ENCODE peak calls at places on chromosomes 1 and 21, in nine cellular contexts. Y is MM.1S, H is GM23338, R is hepatocyte, C is OCI-LY7, I is GM23248, N is PC-3, B is SK-N-SH, D is neural progenitor cell. M is an unnamed sample. For H3K4me1, the result is how much of the 10 kb centered on the place peaks cover.

GRCh38 chr1:2258122-2258812 is 30.1 kb downstream of the SKI start:
- DNase-seq in H (no peak), I (no peak), R (no peak), Y (no peak), N (peak), C (no peak), D (no peak), B (no peak), M (no peak)

GRCh38 chr1:197358959-197359358 is 90.9 kb downstream of the CRB1 start:
- DNase-seq in R (no peak), H (no peak), N (no peak), B (no peak), I (no peak), Y (no peak), D (no peak), C (no peak), M (no peak)

GRCh38 chr1:236982380-236982779 is 21.9 kb downstream of the MT1HL1 start:
- DNase-seq in I (no peak), H (no peak), R (no peak), B (no peak), C (no peak), N (no peak), Y (no peak), D (no peak), M (no peak)

GRCh38 chr1:194069831-194070218 is 883.4 kb upstream of the B3GALT2 start:
- DNase-seq in N (no peak), B (no peak), C (no peak), D (no peak), I (no peak), H (no peak), R (no peak), Y (no peak), M (no peak)

GRCh38 chr1:38047603-38048146 is 1.1 kb upstream of the POU3F1 start:
- DNase-seq in R (no peak), I (peak), C (no peak), D (peak), B (no peak), H (peak), N (peak), Y (no peak), M (no peak)

GRCh38 chr1:216119600-216119999 is 303.6 kb downstream of the USH2A start:
- DNase-seq in N (peak), C (peak), D (peak), R (peak), H (peak), B (peak), Y (peak), I (peak), M (peak)

GRCh38 chr21:29323189-29323588 is 24.5 kb downstream of the BACH1 start:
- DNase-seq in I (no peak), D (no peak), N (no peak), H (no peak), C (no peak), Y (no peak), R (no peak), B (no peak), M (no peak)

GRCh38 chr1:204837440-204838084 is 33.1 kb upstream of the NFASC start:
- DNase-seq in R (peak), B (no peak), H (peak), C (peak), Y (peak), I (peak), N (peak), D (peak), M (no peak)

GRCh38 chr1:8497196-8497878 is 179.4 kb downstream of the SLC45A1 start:
- DNase-seq in N (peak), B (no peak), R (no peak), Y (no peak), C (peak), H (no peak), D (no peak), I (peak), M (no peak)
- H3K4me1 ChIP-seq in N (under half), B (under half), R (under half), Y (under half), C (half or more), H (under half), D (under half), I (under half), M (half or more)

DNA sequence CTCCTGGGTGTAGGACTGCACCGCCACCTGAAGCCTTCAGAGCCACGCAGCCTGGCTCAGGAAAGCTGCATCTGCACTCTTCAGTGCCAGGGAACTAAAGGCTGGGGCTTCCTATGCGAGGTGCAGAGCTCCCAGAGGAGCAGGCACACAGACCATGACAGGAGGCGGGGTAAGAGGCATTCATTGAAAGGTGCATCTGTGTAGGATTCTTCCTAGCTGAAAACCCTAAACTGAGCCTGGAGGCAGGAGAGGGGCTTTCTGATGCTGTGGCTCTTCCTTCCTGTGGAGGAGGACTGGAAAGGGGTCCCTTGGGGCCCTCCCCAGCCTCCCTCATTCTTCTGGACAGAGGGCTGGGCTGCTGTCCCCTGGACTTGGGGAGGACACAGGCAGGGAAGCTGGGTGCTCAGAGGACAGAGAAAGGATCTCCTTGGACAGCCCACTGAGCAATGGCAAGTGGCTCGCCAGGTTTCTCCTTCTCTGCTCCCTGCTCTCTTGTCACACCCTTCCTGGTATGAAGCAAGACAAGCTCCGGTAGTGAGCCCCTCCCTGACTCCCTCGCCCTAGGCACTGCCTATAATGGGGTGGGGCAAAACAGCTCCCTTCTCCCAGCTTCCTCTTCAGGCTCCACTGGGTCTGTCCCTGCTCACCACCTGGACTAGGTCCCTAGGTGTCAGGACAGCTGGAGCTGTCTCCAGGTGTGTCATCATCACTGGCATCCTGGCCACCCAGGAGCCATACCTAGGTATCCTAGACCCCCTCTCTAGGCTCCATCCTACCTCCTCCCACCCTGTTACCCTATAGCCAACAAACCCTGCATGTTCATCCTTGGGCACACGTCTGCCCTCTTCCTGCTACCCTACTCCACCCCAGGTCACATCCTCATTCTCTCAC is 20.0 kb downstream of the S100A6 start:
- DNase-seq in Y (no peak), R (peak), B (no peak), D (no peak), N (peak), I (no peak), H (no peak), C (no peak), M (no peak)
- TF ChIP-seq EZH2phosphoT487 in Y (no peak), R (no peak), B (no peak), D (no peak), N (no peak), I (no peak), H (no peak), C (no peak), M (no peak)

GRCh38 chr1:23745515-23745914 is 2.2 kb downstream of the ELOA start:
- DNase-seq in R (peak), H (peak), B (peak), Y (peak), D (peak), C (peak), N (peak), I (peak), M (peak)

GRCh38 chr1:23747947-23748346 is 4.7 kb downstream of the ELOA start:
- DNase-seq in C (no peak), R (no peak), Y (no peak), D (no peak), I (peak), H (no peak), B (no peak), N (no peak), M (no peak)

GRCh38 chr1:23741609-23742008 is 1.7 kb upstream of the ELOA start:
- DNase-seq in D (no peak), N (no peak), C (no peak), H (no peak), R (no peak), B (no peak), I (peak), Y (no peak), M (no peak)

GRCh38 chr1:23742670-23743286 is 493 bp upstream of the ELOA start:
- DNase-seq in Y (no peak), C (no peak), H (peak), D (no peak), I (peak), N (peak), R (no peak), B (no peak), M (no peak)

DNA sequence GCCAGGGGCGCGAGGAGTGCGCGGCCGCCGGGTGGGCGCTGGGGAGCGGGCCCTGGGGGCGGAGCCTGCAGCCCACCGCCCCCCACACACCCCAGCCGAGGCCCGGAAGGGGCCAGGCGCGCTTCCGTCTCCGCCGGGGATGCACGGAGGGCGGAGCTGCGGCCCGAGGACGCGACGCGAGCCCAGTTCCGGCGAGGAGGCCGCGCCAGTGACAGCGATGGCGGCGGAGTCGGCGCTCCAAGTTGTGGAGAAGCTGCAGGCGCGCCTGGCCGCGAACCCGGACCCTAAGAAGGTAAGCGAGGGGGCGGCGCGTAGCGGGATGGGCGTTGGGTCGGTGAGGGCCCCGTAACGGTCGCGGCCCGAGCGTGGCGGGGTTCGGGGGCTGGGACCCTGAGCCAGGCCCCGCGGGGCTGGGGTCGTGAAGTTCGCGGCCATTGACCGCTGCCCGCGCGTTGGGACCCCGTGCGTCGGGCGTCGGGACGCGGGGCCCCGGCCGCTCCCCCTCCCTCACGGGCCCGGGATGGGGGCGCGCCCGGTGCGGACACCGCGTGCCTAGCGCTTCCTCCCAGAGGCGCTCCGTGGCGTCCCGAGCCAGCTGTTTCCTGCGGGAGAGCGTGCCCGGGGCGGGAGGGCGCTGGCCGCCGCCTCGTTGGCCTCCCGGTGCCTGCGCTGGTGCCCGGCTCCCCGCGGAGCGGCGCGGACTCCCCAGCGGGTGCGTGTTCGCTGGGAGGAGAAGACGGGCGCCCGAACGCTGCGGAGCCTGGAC is at the start of gene ELOA:
- DNase-seq in N (peak), D (peak), R (peak), C (peak), Y (peak), I (peak), B (peak), H (peak), M (no peak)
- H3K4me1 ChIP-seq in N (under half), D (under half), R (under half), C (under half), Y (under half), I (under half), B (under half), H (under half), M (under half)

DNA sequence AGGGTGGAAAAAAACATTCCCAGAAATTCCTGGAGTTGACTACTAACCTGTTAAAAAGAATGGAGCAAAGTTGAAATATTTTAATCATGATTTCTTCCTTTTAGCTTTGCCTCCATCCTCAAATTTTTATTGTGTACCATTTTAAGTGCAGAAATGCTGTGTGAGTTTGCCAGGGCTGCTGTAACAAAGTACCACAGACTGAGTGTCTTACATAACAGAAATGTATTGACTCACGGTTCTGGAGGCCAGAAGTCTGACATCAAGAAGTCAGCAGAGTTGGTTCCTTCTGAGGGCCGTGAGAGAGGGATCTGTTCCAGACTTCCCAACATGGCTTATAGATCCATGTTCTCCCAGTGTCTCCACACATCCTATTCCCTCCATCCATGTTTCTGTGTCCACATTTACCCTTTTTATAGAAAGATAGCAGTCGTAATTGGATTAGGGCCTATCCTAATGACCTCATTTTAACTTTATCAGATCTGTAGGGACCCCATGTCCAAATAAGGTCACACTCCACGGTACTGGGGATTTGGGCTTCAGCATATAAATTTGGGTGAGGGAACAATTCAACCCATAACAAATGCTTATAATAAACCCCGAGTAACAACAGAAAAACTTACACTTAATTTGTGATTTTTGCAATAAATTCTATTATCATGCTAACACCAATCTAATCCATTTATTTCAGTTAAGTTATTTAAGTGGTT is 12.7 kb downstream of the SNX7 start:
- DNase-seq in I (peak), R (no peak), D (no peak), N (no peak), H (no peak), B (no peak), Y (no peak), C (no peak), M (no peak)
- TF ChIP-seq EZH2phosphoT487 in I (no peak), R (no peak), D (no peak), N (no peak), H (no peak), B (no peak), Y (no peak), C (no peak), M (no peak)

M was measured in HCT116.